ENCODE peak calls at places on chromosome 12, in five cellular contexts. A is lower lobe of right lung, C is fibroblast of the aortic adventitia, E is NCI-H1417, H is tibial nerve. I is an unnamed sample.

GRCh38 chr12:5904969-5905368 is 40.1 kb downstream of the ANO2 start:
- DNase-seq in A (no peak), C (no peak), E (no peak), H (no peak), I (no peak)

GRCh38 chr12:42987216-42987631 is 397.7 kb upstream of the PRICKLE1 start:
- DNase-seq in A (no peak), C (no peak), E (peak), H (no peak), I (no peak)

GRCh38 chr12:31958601-31959000 is 614 bp upstream of the RESF1 start:
- DNase-seq in A (no peak), C (no peak), E (peak), H (no peak), I (no peak)

GRCh38 chr12:73106296-73106695 is 834.1 kb downstream of the TRHDE start:
- DNase-seq in A (no peak), C (no peak), E (peak), H (no peak), I (no peak)

GRCh38 chr12:12890492-12890814 is 909 bp upstream of the GPRC5A start:
- DNase-seq in A (no peak), C (no peak), E (no peak), H (no peak), I (no peak)

GRCh38 chr12:132428872-132429121 is 61.2 kb upstream of the FBRSL1 start:
- DNase-seq in A (no peak), C (no peak), E (no peak), H (no peak), I (no peak)

GRCh38 chr12:113252494-113252893 is 31.2 kb downstream of the TPCN1 start:
- DNase-seq in A (no peak), C (no peak), E (no peak), H (no peak), I (peak)

GRCh38 chr12:10136637-10137205 is 6.7 kb upstream of the CLEC7A start:
- DNase-seq in A (no peak), C (no peak), E (no peak), H (no peak), I (no peak)

GRCh38 chr12:49556391-49557186 is 11.4 kb downstream of the MCRS1 start:
- DNase-seq in A (peak), C (no peak), E (no peak), H (no peak), I (no peak)

I was measured in chondrocyte.